ENCODE peak calls at places on chromosomes 11 and 22, in six cellular contexts. S is CD4-positive, alpha-beta memory T cell; U is tibial artery; V is colonic mucosa; C is suprapubic skin; Z is naive thymus-derived CD4-positive, alpha-beta T cell. R is an unnamed sample.

GRCh38 chr22:44573451-44573850 is 75.4 kb upstream of the RTL6 start:
- DNase-seq in V (no peak), C (peak; percentile 51), Z (no peak), U (peak; percentile 31), S (no peak), R (no peak)

GRCh38 chr11:82995754-82996398 is 75.8 kb downstream of the RAB30 start:
- DNase-seq in C (no peak), V (no peak), U (no peak), S (no peak), Z (no peak), R (no peak)

GRCh38 chr11:62556872-62557631 is 10.4 kb upstream of the AHNAK start:
- DNase-seq in V (no peak), U (no peak), C (no peak), S (peak; percentile 81), Z (no peak), R (peak; percentile 79)

GRCh38 chr11:129611661-129612566 is 203.7 kb upstream of the TMEM45B start:
- DNase-seq in C (no peak), S (no peak), V (no peak), U (no peak), Z (no peak), R (no peak)

GRCh38 chr11:81579339-81579738 is 1154.3 kb downstream of the FAM181B start:
- DNase-seq in S (no peak), Z (no peak), U (no peak), V (no peak), C (no peak), R (no peak)

GRCh38 chr11:3022300-3022967 is 30.3 kb upstream of the NAP1L4 start:
- DNase-seq in Z (no peak), C (no peak), V (no peak), S (no peak), U (no peak), R (peak; percentile 40)

GRCh38 chr11:58625826-58626460 is 3.5 kb downstream of the CNTF start:
- DNase-seq in S (no peak), V (no peak), Z (no peak), C (no peak), U (no peak), R (no peak)

GRCh38 chr22:45268167-45268957 is 16.4 kb upstream of the UPK3A start:
- DNase-seq in C (peak; percentile 75), V (no peak), U (no peak), Z (no peak), S (no peak), R (peak; percentile 39)

GRCh38 chr11:8290122-8290810 is 26.6 kb upstream of the LMO1 start:
- DNase-seq in V (peak; percentile 2), C (no peak), S (no peak), U (peak; percentile 43), Z (no peak), R (no peak)

GRCh38 chr11:120929090-120929489 is 94.8 kb upstream of the TBCEL start:
- DNase-seq in S (no peak), U (no peak), Z (no peak), V (no peak), C (no peak), R (no peak)

GRCh38 chr11:133343951-133344350 is 188.3 kb downstream of the OPCML start:
- DNase-seq in V (no peak), Z (no peak), U (no peak), S (no peak), C (no peak), R (no peak)

GRCh38 chr11:73951797-73952196 is 971 bp downstream of the DNAJB13 start:
- DNase-seq in V (no peak), C (no peak), U (no peak), S (no peak), Z (no peak), R (no peak)

GRCh38 chr11:94831529-94831928 is 63.4 kb downstream of the AMOTL1 start:
- DNase-seq in S (no peak), Z (no peak), V (no peak), C (no peak), U (no peak), R (no peak)

GRCh38 chr22:46007003-46007847 is 30.3 kb upstream of the WNT7B start:
- DNase-seq in U (peak; percentile 89), C (peak; percentile 88), S (no peak), V (no peak), Z (no peak), R (no peak)

GRCh38 chr11:95277868-95278267 is 46.9 kb upstream of the SESN3 start:
- DNase-seq in V (no peak), U (no peak), Z (no peak), S (no peak), C (no peak), R (no peak)

GRCh38 chr22:24812950-24813349 is 6.9 kb downstream of the SGSM1 start:
- DNase-seq in C (no peak), Z (no peak), U (no peak), V (no peak), S (no peak), R (no peak)
- H3K4me3 ChIP-seq in C (no peak overlapping the region), Z (no peak overlapping the region), U (no peak overlapping the region), V (no peak overlapping the region), S (no peak overlapping the region), R (no peak overlapping the region)

GRCh38 chr11:27013741-27014415 is 20.0 kb downstream of the FIBIN start:
- DNase-seq in C (no peak), S (no peak), U (no peak), V (no peak), Z (no peak), R (no peak)

GRCh38 chr11:27008811-27009535 is 15.1 kb downstream of the FIBIN start:
- DNase-seq in Z (no peak), S (no peak), C (no peak), U (no peak), V (no peak), R (no peak)

GRCh38 chr11:27012254-27012921 is 18.5 kb downstream of the FIBIN start:
- DNase-seq in S (no peak), C (no peak), Z (no peak), U (no peak), V (peak; percentile 31), R (no peak)

GRCh38 chr11:27011560-27012253 is 17.8 kb downstream of the FIBIN start:
- DNase-seq in Z (no peak), V (no peak), C (no peak), U (no peak), S (no peak), R (no peak)
- H3K27ac ChIP-seq in Z (no peak overlapping the region), V (no peak overlapping the region), C (no peak overlapping the region), U (peak overlapping the region; percentile 54), S (no peak overlapping the region), R (no peak overlapping the region)

DNA sequence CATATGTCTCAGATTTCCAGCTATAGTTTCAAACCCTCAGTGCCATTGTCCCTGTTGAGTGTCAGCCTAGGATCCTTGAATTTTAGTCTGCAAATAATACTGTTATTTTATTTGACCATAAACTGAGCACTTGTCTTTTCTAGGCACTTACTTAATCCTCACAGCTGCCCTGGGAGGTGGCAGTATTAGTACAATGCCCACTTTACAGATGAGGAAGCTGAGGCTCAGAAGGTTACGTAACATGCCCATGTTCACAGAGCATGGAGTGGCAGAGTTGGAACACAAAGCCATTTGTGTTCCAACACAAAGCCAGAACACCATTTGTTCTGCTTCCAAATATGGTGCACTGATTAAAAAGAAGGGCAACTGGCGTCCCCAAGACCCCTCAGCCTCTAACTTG is 38.2 kb upstream of the ALX4 start:
- DNase-seq in C (no peak), V (no peak), S (no peak), U (no peak), Z (no peak), R (no peak)
- H3K4me3 ChIP-seq in C (no peak overlapping the region), V (no peak overlapping the region), S (no peak overlapping the region), U (no peak overlapping the region), Z (no peak overlapping the region), R (no peak overlapping the region)

GRCh38 chr11:78359921-78360320 is 57.7 kb downstream of the GAB2 start:
- DNase-seq in V (no peak), Z (no peak), C (no peak), S (no peak), U (no peak), R (no peak)
- H3K27ac ChIP-seq in V (no peak overlapping the region), Z (no peak overlapping the region), C (no peak overlapping the region), S (no peak overlapping the region), U (no peak overlapping the region), R (no peak overlapping the region)

GRCh38 chr22:17772963-17773605 is 1.2 kb downstream of the BID start:
- DNase-seq in Z (no peak), V (no peak), C (no peak), U (no peak), S (no peak), R (no peak)
- H3K4me3 ChIP-seq in Z (peak overlapping the region; percentile 64), V (peak overlapping the region; percentile 58), C (peak overlapping the region; percentile 93), U (peak overlapping the region; percentile 77), S (peak overlapping the region; percentile 61), R (peak overlapping the region; percentile 37)